ENCODE peak calls at places on chromosomes 2 and 18, in five cellular contexts. C, F, A, L and J are unnamed samples. For H3K9me3, the result is how much of the 10 kb centered on the place peaks cover.

GRCh38 chr2:18501156-18501555 is 59.3 kb downstream of the RDH14 start:
- ATAC-seq in C (no peak), F (no peak), A (no peak), L (no peak), J (no peak)

GRCh38 chr2:35391736-35392442 is 963.7 kb upstream of the CRIM1 start:
- ATAC-seq in C (no peak), F (no peak), A (no peak), L (peak), J (peak)

GRCh38 chr2:169080250-169081035 is 11.1 kb downstream of the DHRS9 start:
- ATAC-seq in C (peak), F (no peak), A (no peak), L (no peak), J (no peak)

GRCh38 chr18:35730738-35731370 is 149.3 kb downstream of the GALNT1 start:
- ATAC-seq in C (no peak), F (peak), A (no peak), L (peak), J (no peak)

GRCh38 chr2:58032016-58032750 is 14.4 kb upstream of the VRK2 start:
- ATAC-seq in C (peak), F (no peak), A (no peak), L (no peak), J (no peak)

GRCh38 chr2:75012080-75012479 is 53.6 kb downstream of the POLE4 start:
- ATAC-seq in C (no peak), F (peak), A (no peak), L (no peak), J (no peak)

GRCh38 chr18:13410471-13410870 is 191.9 kb downstream of the LDLRAD4 start:
- ATAC-seq in C (no peak), F (no peak), A (no peak), L (no peak), J (no peak)

GRCh38 chr18:6431659-6432318 is 17.1 kb upstream of the L3MBTL4 start:
- ATAC-seq in C (no peak), F (no peak), A (no peak), L (peak), J (no peak)

GRCh38 chr2:36343601-36344000 is 12.0 kb upstream of the CRIM1 start:
- ATAC-seq in C (no peak), F (no peak), A (no peak), L (no peak), J (no peak)

GRCh38 chr2:191296083-191297006 is 51.1 kb downstream of the MYO1B start:
- ATAC-seq in C (no peak), F (no peak), A (no peak), L (no peak), J (no peak)

GRCh38 chr2:105144128-105144940 is 97.2 kb upstream of the GPR45 start:
- ATAC-seq in C (no peak), F (no peak), A (no peak), L (no peak), J (no peak)

GRCh38 chr2:207810200-207810788 is 40.6 kb upstream of the FZD5 start:
- ATAC-seq in C (no peak), F (peak), A (peak), L (peak), J (no peak)

GRCh38 chr2:144559681-144560080 is 39.8 kb upstream of the ZEB2 start:
- ATAC-seq in C (no peak), F (no peak), A (no peak), L (no peak), J (no peak)

GRCh38 chr2:71471276-71471675 is 17.9 kb downstream of the DYSF start:
- ATAC-seq in C (no peak), F (no peak), A (no peak), L (no peak), J (no peak)

GRCh38 chr2:118061135-118061955 is 26.9 kb upstream of the INSIG2 start:
- ATAC-seq in C (peak), F (no peak), A (peak), L (peak), J (no peak)

GRCh38 chr2:171688129-171688465 is 828 bp downstream of the DYNC1I2 start:
- ATAC-seq in C (peak), F (peak), A (peak), L (peak), J (no peak)

GRCh38 chr2:222796413-222797103 is 64.3 kb upstream of the ACSL3 start:
- ATAC-seq in C (no peak), F (peak), A (no peak), L (peak), J (no peak)

GRCh38 chr2:66301767-66302140 is 133.2 kb upstream of the MEIS1 start:
- ATAC-seq in C (no peak), F (no peak), A (no peak), L (no peak), J (no peak)

GRCh38 chr2:178920916-178921513 is 113.8 kb upstream of the TTN start:
- ATAC-seq in C (no peak), F (no peak), A (no peak), L (no peak), J (no peak)

GRCh38 chr2:105553538-105554196 is 154.8 kb upstream of the FHL2 start:
- ATAC-seq in C (no peak), F (peak), A (peak), L (no peak), J (no peak)

GRCh38 chr18:36402765-36403396 is 105.4 kb downstream of the FHOD3 start:
- ATAC-seq in C (peak), F (no peak), A (peak), L (peak), J (peak)

GRCh38 chr2:224869601-224870000 is 153.4 kb upstream of the CCDC195 start:
- ATAC-seq in C (no peak), F (no peak), A (no peak), L (no peak), J (no peak)

GRCh38 chr2:137185378-137186078 is 420.2 kb downstream of the THSD7B start:
- ATAC-seq in C (peak), F (no peak), A (no peak), L (no peak), J (no peak)

GRCh38 chr2:31694444-31694843 is 113.7 kb upstream of the SRD5A2 start:
- ATAC-seq in C (no peak), F (no peak), A (peak), L (peak), J (no peak)

GRCh38 chr2:31693882-31694281 is 113.1 kb upstream of the SRD5A2 start:
- ATAC-seq in C (no peak), F (no peak), A (peak), L (no peak), J (no peak)

DNA sequence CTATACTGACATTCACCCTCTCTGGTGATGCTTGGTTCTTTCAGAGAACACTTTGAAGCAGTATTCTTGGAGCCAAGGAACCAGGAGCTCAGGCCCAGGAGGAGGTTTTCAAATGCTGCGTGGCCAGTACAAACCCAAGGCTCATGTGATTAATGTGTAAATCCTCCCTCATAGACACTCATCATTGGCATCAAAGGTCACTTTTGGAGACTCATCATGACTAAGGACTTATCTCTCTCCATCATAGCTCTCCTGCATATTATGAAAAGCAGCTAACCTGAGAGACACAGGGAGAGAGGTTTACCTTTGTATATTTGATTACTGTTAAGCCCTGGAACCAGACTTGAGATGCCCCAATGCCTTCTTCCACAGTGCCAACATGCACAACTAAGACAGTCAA is 115.3 kb upstream of the SRD5A2 start:
- ATAC-seq in C (no peak), F (no peak), A (no peak), L (no peak), J (no peak)
- H3K9me3 ChIP-seq in C (under half), F (under half), A (under half), L (under half), J (half or more)

GRCh38 chr2:20822535-20823490 is at the start of gene LDAH:
- ATAC-seq in C (peak), F (peak), A (peak), L (peak), J (peak)
- TF ChIP-seq POLR2AphosphoS5 in C (peak), F (peak), A (peak), L (peak), J (peak)

DNA sequence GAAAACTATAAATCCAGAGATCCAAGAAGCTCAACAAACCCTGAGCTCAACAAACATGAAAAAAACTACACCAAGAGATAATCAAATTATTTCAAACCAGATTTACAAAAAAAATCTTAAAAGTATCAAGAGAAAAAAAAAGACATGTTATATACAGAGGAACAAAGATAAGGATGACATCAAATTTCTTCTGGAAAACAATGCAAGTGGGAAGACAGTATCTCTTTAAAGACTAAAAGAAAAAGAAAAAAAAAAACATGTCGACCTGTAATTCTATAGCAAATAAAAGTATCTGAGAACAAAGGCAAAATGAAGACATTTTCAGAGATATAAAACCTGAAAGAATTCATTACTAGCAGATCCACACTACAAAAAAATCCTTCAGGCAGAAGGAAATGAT is 21.3 kb downstream of the TMEM131 start:
- ATAC-seq in C (no peak), F (no peak), A (no peak), L (no peak), J (no peak)
- H3K9me3 ChIP-seq in C (under half), F (under half), A (under half), L (under half), J (under half)

DNA sequence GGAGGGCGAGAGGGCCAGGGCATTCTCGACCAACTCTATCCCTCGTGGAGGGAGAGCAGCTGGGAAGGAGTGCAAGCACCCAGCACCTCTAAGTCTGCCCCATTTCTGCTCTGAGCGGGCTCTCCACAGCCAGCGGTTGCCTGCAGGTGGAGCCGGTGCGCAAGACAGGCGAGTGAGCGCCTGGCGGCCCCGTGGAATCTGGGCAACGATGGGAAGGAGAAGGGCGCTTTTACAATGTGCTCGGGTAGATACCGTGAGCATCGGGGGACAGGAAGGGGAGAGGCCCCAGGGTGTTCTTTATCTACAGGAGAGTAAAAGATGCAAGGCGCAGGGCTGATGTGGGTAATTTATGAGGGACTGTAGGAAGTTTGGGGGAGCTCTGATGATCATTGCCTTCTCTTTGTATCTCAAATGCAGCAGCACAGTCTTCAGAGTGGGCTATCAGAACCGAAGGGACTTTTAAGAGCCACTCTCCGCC is 867 bp upstream of the TTL start:
- ATAC-seq in C (peak), F (peak), A (peak), L (peak), J (peak)
- TF ChIP-seq POLR2AphosphoS5 in C (no peak), F (no peak), A (no peak), L (no peak), J (no peak)

GRCh38 chr2:180334514-180334913 is 327.4 kb upstream of the CWC22 start:
- ATAC-seq in C (peak), F (no peak), A (no peak), L (no peak), J (no peak)
- H3K9me3 ChIP-seq in C (under half), F (under half), A (under half), L (half or more), J (under half)

DNA sequence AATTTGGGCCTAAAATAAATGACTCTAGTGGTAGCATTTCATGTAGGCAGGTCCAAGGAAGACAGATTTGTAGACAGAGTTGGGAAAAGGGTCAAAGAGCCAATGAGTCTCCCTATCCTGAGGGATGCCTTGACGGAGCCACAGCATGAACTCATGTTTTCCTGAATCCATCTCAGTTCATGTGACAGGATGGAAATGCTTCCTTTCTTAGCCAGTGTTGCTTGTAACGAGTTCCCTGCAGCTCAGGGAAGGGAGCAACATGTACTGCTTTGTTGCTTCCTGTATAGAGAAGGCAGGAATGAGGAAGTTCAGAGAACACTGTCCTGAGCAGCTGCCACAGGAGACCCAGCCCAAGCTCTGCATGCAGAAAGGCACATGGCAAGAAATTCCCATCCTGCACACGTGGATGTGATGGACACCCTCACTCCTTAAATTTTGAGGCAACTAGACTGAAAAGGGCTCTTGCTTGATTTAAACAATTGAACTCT is 27.9 kb downstream of the TMEM17 start:
- ATAC-seq in C (peak), F (peak), A (peak), L (peak), J (peak)
- TF ChIP-seq POLR2AphosphoS5 in C (no peak), F (no peak), A (no peak), L (no peak), J (no peak)